ENCODE peak calls at places on chromosome 5, in seven cellular contexts. H is EH, K is frontal cortex, B is DMS53, C is HT1080, T is astrocyte of the hippocampus, Z is mesothelial cell of epicardium. F is an unnamed sample.

GRCh38 chr5:171342362-171343111 is 33.5 kb downstream of the TLX3 start:
- DNase-seq in H (peak), K (no peak), B (peak), C (peak), T (peak), Z (no peak), F (peak)

GRCh38 chr5:12023614-12024241 is 119.5 kb upstream of the CTNND2 start:
- DNase-seq in H (peak), K (no peak), B (peak), C (peak), T (peak), Z (no peak), F (no peak)

GRCh38 chr5:126523818-126524522 is 71.0 kb downstream of the ALDH7A1 start:
- DNase-seq in H (peak), K (no peak), B (no peak), C (no peak), T (no peak), Z (no peak), F (no peak)

GRCh38 chr5:140175367-140176027 is 509 bp downstream of the CYSTM1 start:
- DNase-seq in H (peak), K (peak), B (peak), C (peak), T (peak), Z (peak), F (peak)

GRCh38 chr5:58582004-58582403 is 871 bp upstream of the RAB3C start:
- DNase-seq in H (no peak), K (no peak), B (peak), C (no peak), T (peak), Z (no peak), F (no peak)

GRCh38 chr5:139392678-139393496 is 2.0 kb downstream of the PROB1 start:
- DNase-seq in H (peak), K (peak), B (peak), C (no peak), T (peak), Z (peak), F (no peak)

GRCh38 chr5:443239-444151 is 519 bp downstream of the EXOC3 start:
- DNase-seq in H (no peak), K (no peak), B (peak), C (no peak), T (no peak), Z (no peak), F (no peak)

GRCh38 chr5:129652353-129653138 is 95.3 kb upstream of the MINAR2 start:
- DNase-seq in H (no peak), K (no peak), B (peak), C (no peak), T (peak), Z (no peak), F (no peak)

GRCh38 chr5:957730-958485 is 50.7 kb upstream of the NKD2 start:
- DNase-seq in H (peak), K (no peak), B (peak), C (peak), T (no peak), Z (peak), F (peak)

GRCh38 chr5:139141841-139142240 is 56.3 kb downstream of the SIL1 start:
- DNase-seq in H (no peak), K (no peak), B (no peak), C (no peak), T (peak), Z (no peak), F (peak)

GRCh38 chr5:78610163-78610583 is 38.4 kb downstream of the LHFPL2 start:
- DNase-seq in H (peak), K (no peak), B (no peak), C (peak), T (peak), Z (no peak), F (no peak)

GRCh38 chr5:171757853-171758535 is 27.6 kb upstream of the SMIM23 start:
- DNase-seq in H (peak), K (no peak), B (peak), C (peak), T (peak), Z (no peak), F (peak)

GRCh38 chr5:133658327-133658726 is 46.0 kb upstream of the FSTL4 start:
- DNase-seq in H (no peak), K (no peak), B (no peak), C (no peak), T (no peak), Z (no peak), F (no peak)

GRCh38 chr5:133806847-133807246 is 161.6 kb downstream of the C5orf15 start:
- DNase-seq in H (no peak), K (no peak), B (peak), C (no peak), T (no peak), Z (no peak), F (no peak)

GRCh38 chr5:26763151-26763550 is 275.2 kb downstream of the CDH9 start:
- DNase-seq in H (no peak), K (no peak), B (no peak), C (no peak), T (no peak), Z (no peak), F (no peak)

GRCh38 chr5:34791761-34792244 is 47.2 kb upstream of the TTC23L start:
- DNase-seq in H (peak), K (no peak), B (no peak), C (peak), T (peak), Z (no peak), F (peak)

GRCh38 chr5:16544607-16545374 is 72.0 kb downstream of the RETREG1 start:
- DNase-seq in H (no peak), K (no peak), B (no peak), C (no peak), T (peak), Z (no peak), F (no peak)

GRCh38 chr5:162256711-162257110 is 189.1 kb downstream of the GABRG2 start:
- DNase-seq in H (no peak), K (no peak), B (no peak), C (no peak), T (no peak), Z (no peak), F (no peak)

GRCh38 chr5:59745422-59745863 is 148.1 kb downstream of the PDE4D start:
- DNase-seq in H (no peak), K (no peak), B (no peak), C (peak), T (peak), Z (no peak), F (peak)

GRCh38 chr5:134176523-134177196 is at the start of gene SKP1:
- DNase-seq in H (peak), K (peak), B (peak), C (peak), T (peak), Z (peak), F (peak)

GRCh38 chr5:144484124-144484897 is 313.6 kb downstream of the KCTD16 start:
- DNase-seq in H (peak), K (no peak), B (no peak), C (peak), T (peak), Z (no peak), F (no peak)

GRCh38 chr5:123916331-123917121 is 404.5 kb downstream of the CSNK1G3 start:
- DNase-seq in H (peak), K (no peak), B (no peak), C (peak), T (peak), Z (no peak), F (peak)

GRCh38 chr5:96794757-96795156 is 13.0 kb downstream of the ERAP1 start:
- DNase-seq in H (no peak), K (no peak), B (no peak), C (no peak), T (no peak), Z (no peak), F (no peak)

GRCh38 chr5:142644640-142645361 is 41.1 kb downstream of the FGF1 start:
- DNase-seq in H (peak), K (no peak), B (no peak), C (peak), T (peak), Z (no peak), F (peak)

GRCh38 chr5:100595152-100595811 is 60.1 kb downstream of the FAM174A start:
- DNase-seq in H (peak), K (no peak), B (peak), C (peak), T (peak), Z (no peak), F (peak)

GRCh38 chr5:74953961-74954720 is 88.0 kb upstream of the FAM169A start:
- DNase-seq in H (peak), K (no peak), B (no peak), C (peak), T (peak), Z (no peak), F (peak)

GRCh38 chr5:39164529-39165402 is 54.6 kb downstream of the FYB1 start:
- DNase-seq in H (no peak), K (no peak), B (peak), C (no peak), T (no peak), Z (no peak), F (no peak)

GRCh38 chr5:78542321-78542840 is 106.2 kb downstream of the LHFPL2 start:
- DNase-seq in H (no peak), K (no peak), B (no peak), C (no peak), T (no peak), Z (no peak), F (no peak)

GRCh38 chr5:40404613-40405012 is 275.1 kb upstream of the PTGER4 start:
- DNase-seq in H (no peak), K (no peak), B (no peak), C (no peak), T (no peak), Z (no peak), F (no peak)

GRCh38 chr5:154403776-154404387 is 41.9 kb upstream of the SAP30L start:
- DNase-seq in H (peak), K (no peak), B (no peak), C (no peak), T (no peak), Z (no peak), F (no peak)

GRCh38 chr5:142716963-142717362 is 31.1 kb upstream of the FGF1 start:
- DNase-seq in H (peak), K (peak), B (peak), C (peak), T (peak), Z (peak), F (peak)

GRCh38 chr5:34474573-34475021 is 181.5 kb upstream of the RAI14 start:
- DNase-seq in H (peak), K (no peak), B (peak), C (peak), T (peak), Z (no peak), F (peak)

GRCh38 chr5:112065818-112066217 is 308.8 kb upstream of the NREP start:
- DNase-seq in H (no peak), K (no peak), B (no peak), C (no peak), T (no peak), Z (no peak), F (no peak)

GRCh38 chr5:155878991-155879575 is 447.9 kb upstream of the SGCD start:
- DNase-seq in H (peak), K (no peak), B (no peak), C (no peak), T (no peak), Z (no peak), F (no peak)

GRCh38 chr5:132387649-132388117 is 18.2 kb downstream of the SLC22A5 start:
- DNase-seq in H (peak), K (no peak), B (peak), C (peak), T (peak), Z (peak), F (peak)

GRCh38 chr5:148910686-148911361 is 84.4 kb downstream of the ADRB2 start:
- DNase-seq in H (peak), K (no peak), B (no peak), C (peak), T (peak), Z (no peak), F (peak)